ENCODE peak calls at places on chromosomes 12 and 14, in six cellular contexts. One of them, this sample, is unnamed.

GRCh38 chr14:91249841-91250616 is 5.5 kb upstream of the GPR68 start:
- DNase-seq in aorta: no peak
- DNase-seq in stimulated activated CD4-positive, alpha-beta T cell treated with anti-CD3 and anti-CD28 coated beads, Interleukin-1b, Interleukin-23, amount 100 ng/mL, for 1 hour: no peak
- DNase-seq in neural crest cell: no peak
- DNase-seq in CD4-positive, alpha-beta T cell: no peak
- DNase-seq in NCI-H1436: peak
- DNase-seq in this sample: no peak

GRCh38 chr12:42135264-42135814 is 9.3 kb downstream of the GXYLT1 start:
- DNase-seq in aorta: no peak
- DNase-seq in stimulated activated CD4-positive, alpha-beta T cell treated with anti-CD3 and anti-CD28 coated beads, Interleukin-1b, Interleukin-23, amount 100 ng/mL, for 1 hour: no peak
- DNase-seq in neural crest cell: no peak
- DNase-seq in CD4-positive, alpha-beta T cell: no peak
- DNase-seq in NCI-H1436: no peak
- DNase-seq in this sample: no peak

GRCh38 chr12:38490941-38491340 is 174.4 kb downstream of the ALG10B start:
- DNase-seq in aorta: no peak
- DNase-seq in stimulated activated CD4-positive, alpha-beta T cell treated with anti-CD3 and anti-CD28 coated beads, Interleukin-1b, Interleukin-23, amount 100 ng/mL, for 1 hour: no peak
- DNase-seq in neural crest cell: no peak
- DNase-seq in CD4-positive, alpha-beta T cell: no peak
- DNase-seq in NCI-H1436: no peak
- DNase-seq in this sample: no peak

GRCh38 chr12:6376079-6376941 is 947 bp upstream of the SCNN1A start:
- DNase-seq in aorta: peak
- DNase-seq in stimulated activated CD4-positive, alpha-beta T cell treated with anti-CD3 and anti-CD28 coated beads, Interleukin-1b, Interleukin-23, amount 100 ng/mL, for 1 hour: no peak
- DNase-seq in neural crest cell: no peak
- DNase-seq in CD4-positive, alpha-beta T cell: no peak
- DNase-seq in NCI-H1436: no peak
- DNase-seq in this sample: peak

GRCh38 chr14:50773632-50774541 is 57.1 kb downstream of the NIN start:
- DNase-seq in aorta: peak
- DNase-seq in stimulated activated CD4-positive, alpha-beta T cell treated with anti-CD3 and anti-CD28 coated beads, Interleukin-1b, Interleukin-23, amount 100 ng/mL, for 1 hour: no peak
- DNase-seq in neural crest cell: peak
- DNase-seq in CD4-positive, alpha-beta T cell: no peak
- DNase-seq in NCI-H1436: no peak
- DNase-seq in this sample: no peak

GRCh38 chr12:131896811-131897270 is 2.4 kb downstream of the ULK1 start:
- DNase-seq in aorta: peak
- DNase-seq in stimulated activated CD4-positive, alpha-beta T cell treated with anti-CD3 and anti-CD28 coated beads, Interleukin-1b, Interleukin-23, amount 100 ng/mL, for 1 hour: no peak
- DNase-seq in neural crest cell: no peak
- DNase-seq in CD4-positive, alpha-beta T cell: no peak
- DNase-seq in NCI-H1436: no peak
- DNase-seq in this sample: no peak

GRCh38 chr14:35687335-35687939 is 121.7 kb downstream of the RALGAPA1 start:
- DNase-seq in aorta: no peak
- DNase-seq in stimulated activated CD4-positive, alpha-beta T cell treated with anti-CD3 and anti-CD28 coated beads, Interleukin-1b, Interleukin-23, amount 100 ng/mL, for 1 hour: no peak
- DNase-seq in neural crest cell: peak
- DNase-seq in CD4-positive, alpha-beta T cell: no peak
- DNase-seq in NCI-H1436: peak
- DNase-seq in this sample: no peak

GRCh38 chr12:49974231-49974675 is 1.5 kb downstream of the AQP6 start:
- DNase-seq in aorta: peak
- DNase-seq in stimulated activated CD4-positive, alpha-beta T cell treated with anti-CD3 and anti-CD28 coated beads, Interleukin-1b, Interleukin-23, amount 100 ng/mL, for 1 hour: no peak
- DNase-seq in neural crest cell: peak
- DNase-seq in CD4-positive, alpha-beta T cell: no peak
- DNase-seq in NCI-H1436: no peak
- DNase-seq in this sample: no peak

GRCh38 chr12:70367268-70368141 is 1.4 kb downstream of the KCNMB4 start:
- DNase-seq in aorta: no peak
- DNase-seq in stimulated activated CD4-positive, alpha-beta T cell treated with anti-CD3 and anti-CD28 coated beads, Interleukin-1b, Interleukin-23, amount 100 ng/mL, for 1 hour: no peak
- DNase-seq in neural crest cell: no peak
- DNase-seq in CD4-positive, alpha-beta T cell: no peak
- DNase-seq in NCI-H1436: no peak
- DNase-seq in this sample: no peak

GRCh38 chr14:32940066-32940651 is 1.5 kb downstream of the NPAS3 start:
- DNase-seq in aorta: no peak
- DNase-seq in stimulated activated CD4-positive, alpha-beta T cell treated with anti-CD3 and anti-CD28 coated beads, Interleukin-1b, Interleukin-23, amount 100 ng/mL, for 1 hour: no peak
- DNase-seq in neural crest cell: no peak
- DNase-seq in CD4-positive, alpha-beta T cell: no peak
- DNase-seq in NCI-H1436: no peak
- DNase-seq in this sample: no peak

GRCh38 chr12:53173085-53173715 is 7.3 kb upstream of the ZNF740 start:
- DNase-seq in aorta: peak
- DNase-seq in stimulated activated CD4-positive, alpha-beta T cell treated with anti-CD3 and anti-CD28 coated beads, Interleukin-1b, Interleukin-23, amount 100 ng/mL, for 1 hour: no peak
- DNase-seq in neural crest cell: no peak
- DNase-seq in CD4-positive, alpha-beta T cell: no peak
- DNase-seq in NCI-H1436: no peak
- DNase-seq in this sample: no peak

GRCh38 chr14:79395061-79395460 is 816.2 kb downstream of the DIO2 start:
- DNase-seq in aorta: no peak
- DNase-seq in stimulated activated CD4-positive, alpha-beta T cell treated with anti-CD3 and anti-CD28 coated beads, Interleukin-1b, Interleukin-23, amount 100 ng/mL, for 1 hour: no peak
- DNase-seq in neural crest cell: no peak
- DNase-seq in CD4-positive, alpha-beta T cell: no peak
- DNase-seq in NCI-H1436: no peak
- DNase-seq in this sample: no peak

GRCh38 chr12:6116481-6117021 is 7.9 kb downstream of the VWF start:
- DNase-seq in aorta: no peak
- DNase-seq in stimulated activated CD4-positive, alpha-beta T cell treated with anti-CD3 and anti-CD28 coated beads, Interleukin-1b, Interleukin-23, amount 100 ng/mL, for 1 hour: no peak
- DNase-seq in neural crest cell: no peak
- DNase-seq in CD4-positive, alpha-beta T cell: no peak
- DNase-seq in NCI-H1436: no peak
- DNase-seq in this sample: no peak

GRCh38 chr14:71187633-71188356 is 280.5 kb downstream of the PCNX1 start:
- DNase-seq in aorta: no peak
- DNase-seq in stimulated activated CD4-positive, alpha-beta T cell treated with anti-CD3 and anti-CD28 coated beads, Interleukin-1b, Interleukin-23, amount 100 ng/mL, for 1 hour: no peak
- DNase-seq in neural crest cell: no peak
- DNase-seq in CD4-positive, alpha-beta T cell: no peak
- DNase-seq in NCI-H1436: no peak
- DNase-seq in this sample: no peak

GRCh38 chr12:31206038-31206670 is 119.8 kb downstream of the SINHCAF start:
- DNase-seq in aorta: no peak
- DNase-seq in stimulated activated CD4-positive, alpha-beta T cell treated with anti-CD3 and anti-CD28 coated beads, Interleukin-1b, Interleukin-23, amount 100 ng/mL, for 1 hour: no peak
- DNase-seq in neural crest cell: no peak
- DNase-seq in CD4-positive, alpha-beta T cell: no peak
- DNase-seq in NCI-H1436: no peak
- DNase-seq in this sample: no peak

GRCh38 chr12:45794422-45794821 is 64.9 kb downstream of the ARID2 start:
- DNase-seq in aorta: no peak
- DNase-seq in stimulated activated CD4-positive, alpha-beta T cell treated with anti-CD3 and anti-CD28 coated beads, Interleukin-1b, Interleukin-23, amount 100 ng/mL, for 1 hour: no peak
- DNase-seq in neural crest cell: no peak
- DNase-seq in CD4-positive, alpha-beta T cell: no peak
- DNase-seq in NCI-H1436: no peak
- DNase-seq in this sample: no peak

GRCh38 chr14:103401223-103402214 is 16.3 kb downstream of the MARK3 start:
- DNase-seq in aorta: no peak
- DNase-seq in stimulated activated CD4-positive, alpha-beta T cell treated with anti-CD3 and anti-CD28 coated beads, Interleukin-1b, Interleukin-23, amount 100 ng/mL, for 1 hour: no peak
- DNase-seq in neural crest cell: no peak
- DNase-seq in CD4-positive, alpha-beta T cell: no peak
- DNase-seq in NCI-H1436: no peak
- DNase-seq in this sample: no peak

GRCh38 chr14:30988509-30988908 is 36.9 kb upstream of the AP4S1 start:
- DNase-seq in aorta: no peak
- DNase-seq in stimulated activated CD4-positive, alpha-beta T cell treated with anti-CD3 and anti-CD28 coated beads, Interleukin-1b, Interleukin-23, amount 100 ng/mL, for 1 hour: no peak
- DNase-seq in neural crest cell: no peak
- DNase-seq in CD4-positive, alpha-beta T cell: no peak
- DNase-seq in NCI-H1436: no peak
- DNase-seq in this sample: no peak

GRCh38 chr14:52551205-52551604 is 1.1 kb downstream of the TXNDC16 start:
- DNase-seq in aorta: no peak
- DNase-seq in stimulated activated CD4-positive, alpha-beta T cell treated with anti-CD3 and anti-CD28 coated beads, Interleukin-1b, Interleukin-23, amount 100 ng/mL, for 1 hour: no peak
- DNase-seq in neural crest cell: no peak
- DNase-seq in CD4-positive, alpha-beta T cell: no peak
- DNase-seq in NCI-H1436: no peak
- DNase-seq in this sample: no peak

GRCh38 chr14:38255673-38256357 is at the start of gene CLEC14A:
- DNase-seq in aorta: peak
- DNase-seq in stimulated activated CD4-positive, alpha-beta T cell treated with anti-CD3 and anti-CD28 coated beads, Interleukin-1b, Interleukin-23, amount 100 ng/mL, for 1 hour: no peak
- DNase-seq in neural crest cell: peak
- DNase-seq in CD4-positive, alpha-beta T cell: no peak
- DNase-seq in NCI-H1436: no peak
- DNase-seq in this sample: no peak

GRCh38 chr12:65631621-65632111 is 192.6 kb upstream of the HMGA2 start:
- DNase-seq in aorta: no peak
- DNase-seq in stimulated activated CD4-positive, alpha-beta T cell treated with anti-CD3 and anti-CD28 coated beads, Interleukin-1b, Interleukin-23, amount 100 ng/mL, for 1 hour: no peak
- DNase-seq in neural crest cell: no peak
- DNase-seq in CD4-positive, alpha-beta T cell: no peak
- DNase-seq in NCI-H1436: no peak
- DNase-seq in this sample: peak

GRCh38 chr14:68384335-68384734 is 408.5 kb downstream of the ZFP36L1 start:
- DNase-seq in aorta: no peak
- DNase-seq in stimulated activated CD4-positive, alpha-beta T cell treated with anti-CD3 and anti-CD28 coated beads, Interleukin-1b, Interleukin-23, amount 100 ng/mL, for 1 hour: no peak
- DNase-seq in neural crest cell: no peak
- DNase-seq in CD4-positive, alpha-beta T cell: no peak
- DNase-seq in NCI-H1436: no peak
- DNase-seq in this sample: peak

GRCh38 chr12:80553316-80553715 is 109.3 kb downstream of the PTPRQ start:
- DNase-seq in aorta: no peak
- DNase-seq in stimulated activated CD4-positive, alpha-beta T cell treated with anti-CD3 and anti-CD28 coated beads, Interleukin-1b, Interleukin-23, amount 100 ng/mL, for 1 hour: no peak
- DNase-seq in neural crest cell: no peak
- DNase-seq in CD4-positive, alpha-beta T cell: no peak
- DNase-seq in NCI-H1436: no peak
- DNase-seq in this sample: no peak

GRCh38 chr12:94500831-94501567 is 41.3 kb upstream of the CEP83 start:
- DNase-seq in aorta: no peak
- DNase-seq in stimulated activated CD4-positive, alpha-beta T cell treated with anti-CD3 and anti-CD28 coated beads, Interleukin-1b, Interleukin-23, amount 100 ng/mL, for 1 hour: no peak
- DNase-seq in neural crest cell: no peak
- DNase-seq in CD4-positive, alpha-beta T cell: no peak
- DNase-seq in NCI-H1436: no peak
- DNase-seq in this sample: no peak

GRCh38 chr14:35534130-35534883 is at the start of gene INSM2:
- DNase-seq in aorta: peak
- DNase-seq in stimulated activated CD4-positive, alpha-beta T cell treated with anti-CD3 and anti-CD28 coated beads, Interleukin-1b, Interleukin-23, amount 100 ng/mL, for 1 hour: no peak
- DNase-seq in neural crest cell: no peak
- DNase-seq in CD4-positive, alpha-beta T cell: no peak
- DNase-seq in NCI-H1436: peak
- DNase-seq in this sample: no peak

GRCh38 chr12:78964521-78964920 is 99.9 kb downstream of the SYT1 start:
- DNase-seq in aorta: no peak
- DNase-seq in stimulated activated CD4-positive, alpha-beta T cell treated with anti-CD3 and anti-CD28 coated beads, Interleukin-1b, Interleukin-23, amount 100 ng/mL, for 1 hour: no peak
- DNase-seq in neural crest cell: no peak
- DNase-seq in CD4-positive, alpha-beta T cell: no peak
- DNase-seq in NCI-H1436: no peak
- DNase-seq in this sample: no peak

GRCh38 chr14:34502826-34503225 is 36.7 kb downstream of the EAPP start:
- DNase-seq in aorta: no peak
- DNase-seq in stimulated activated CD4-positive, alpha-beta T cell treated with anti-CD3 and anti-CD28 coated beads, Interleukin-1b, Interleukin-23, amount 100 ng/mL, for 1 hour: no peak
- DNase-seq in neural crest cell: no peak
- DNase-seq in CD4-positive, alpha-beta T cell: no peak
- DNase-seq in NCI-H1436: no peak
- DNase-seq in this sample: no peak

GRCh38 chr14:52327374-52328226 is 13.5 kb downstream of the PTGER2 start:
- DNase-seq in aorta: no peak
- DNase-seq in stimulated activated CD4-positive, alpha-beta T cell treated with anti-CD3 and anti-CD28 coated beads, Interleukin-1b, Interleukin-23, amount 100 ng/mL, for 1 hour: no peak
- DNase-seq in neural crest cell: no peak
- DNase-seq in CD4-positive, alpha-beta T cell: no peak
- DNase-seq in NCI-H1436: no peak
- DNase-seq in this sample: no peak

GRCh38 chr14:67457782-67458181 is 30.7 kb downstream of the TMEM229B start:
- DNase-seq in aorta: peak
- DNase-seq in stimulated activated CD4-positive, alpha-beta T cell treated with anti-CD3 and anti-CD28 coated beads, Interleukin-1b, Interleukin-23, amount 100 ng/mL, for 1 hour: no peak
- DNase-seq in neural crest cell: no peak
- DNase-seq in CD4-positive, alpha-beta T cell: no peak
- DNase-seq in NCI-H1436: no peak
- DNase-seq in this sample: peak

GRCh38 chr14:105918496-105919262 is 392.3 kb downstream of the TMEM121 start:
- DNase-seq in aorta: peak
- DNase-seq in stimulated activated CD4-positive, alpha-beta T cell treated with anti-CD3 and anti-CD28 coated beads, Interleukin-1b, Interleukin-23, amount 100 ng/mL, for 1 hour: no peak
- DNase-seq in neural crest cell: no peak
- DNase-seq in CD4-positive, alpha-beta T cell: no peak
- DNase-seq in NCI-H1436: no peak
- DNase-seq in this sample: no peak

GRCh38 chr12:2974560-2974971 is 15.4 kb downstream of the TEAD4 start:
- DNase-seq in aorta: no peak
- DNase-seq in stimulated activated CD4-positive, alpha-beta T cell treated with anti-CD3 and anti-CD28 coated beads, Interleukin-1b, Interleukin-23, amount 100 ng/mL, for 1 hour: no peak
- DNase-seq in neural crest cell: no peak
- DNase-seq in CD4-positive, alpha-beta T cell: no peak
- DNase-seq in NCI-H1436: no peak
- DNase-seq in this sample: no peak

GRCh38 chr12:22100952-22101748 is 55.1 kb downstream of the CMAS start:
- DNase-seq in aorta: no peak
- DNase-seq in stimulated activated CD4-positive, alpha-beta T cell treated with anti-CD3 and anti-CD28 coated beads, Interleukin-1b, Interleukin-23, amount 100 ng/mL, for 1 hour: peak
- DNase-seq in neural crest cell: peak
- DNase-seq in CD4-positive, alpha-beta T cell: peak
- DNase-seq in NCI-H1436: no peak
- DNase-seq in this sample: no peak

GRCh38 chr12:85253823-85254222 is 26.2 kb upstream of the ALX1 start:
- DNase-seq in aorta: no peak
- DNase-seq in stimulated activated CD4-positive, alpha-beta T cell treated with anti-CD3 and anti-CD28 coated beads, Interleukin-1b, Interleukin-23, amount 100 ng/mL, for 1 hour: no peak
- DNase-seq in neural crest cell: no peak
- DNase-seq in CD4-positive, alpha-beta T cell: no peak
- DNase-seq in NCI-H1436: no peak
- DNase-seq in this sample: no peak

GRCh38 chr12:96400631-96401060 is 407 bp upstream of the CDK17 start:
- DNase-seq in aorta: no peak
- DNase-seq in stimulated activated CD4-positive, alpha-beta T cell treated with anti-CD3 and anti-CD28 coated beads, Interleukin-1b, Interleukin-23, amount 100 ng/mL, for 1 hour: no peak
- DNase-seq in neural crest cell: no peak
- DNase-seq in CD4-positive, alpha-beta T cell: no peak
- DNase-seq in NCI-H1436: no peak
- DNase-seq in this sample: no peak

GRCh38 chr12:123617580-123617979 is 15.7 kb downstream of the DDX55 start:
- DNase-seq in aorta: no peak
- DNase-seq in stimulated activated CD4-positive, alpha-beta T cell treated with anti-CD3 and anti-CD28 coated beads, Interleukin-1b, Interleukin-23, amount 100 ng/mL, for 1 hour: no peak
- DNase-seq in neural crest cell: no peak
- DNase-seq in CD4-positive, alpha-beta T cell: no peak
- DNase-seq in NCI-H1436: no peak
- DNase-seq in this sample: no peak

GRCh38 chr12:48814313-48815280 is 3.7 kb upstream of the CACNB3 start:
- DNase-seq in aorta: peak
- DNase-seq in stimulated activated CD4-positive, alpha-beta T cell treated with anti-CD3 and anti-CD28 coated beads, Interleukin-1b, Interleukin-23, amount 100 ng/mL, for 1 hour: peak
- DNase-seq in neural crest cell: peak
- DNase-seq in CD4-positive, alpha-beta T cell: peak
- DNase-seq in NCI-H1436: peak
- DNase-seq in this sample: peak

GRCh38 chr12:7907009-7907408 is 29.0 kb downstream of the SLC2A3 start:
- DNase-seq in aorta: no peak
- DNase-seq in stimulated activated CD4-positive, alpha-beta T cell treated with anti-CD3 and anti-CD28 coated beads, Interleukin-1b, Interleukin-23, amount 100 ng/mL, for 1 hour: no peak
- DNase-seq in neural crest cell: peak
- DNase-seq in CD4-positive, alpha-beta T cell: no peak
- DNase-seq in NCI-H1436: no peak
- DNase-seq in this sample: no peak